ENCODE peak calls at places on chromosome 19, in six cellular contexts. One of them, this sample, is unnamed.

GRCh38 chr19:32875428-32875827 is 5.9 kb upstream of the SLC7A9 start:
- DNase-seq in uterus: no peak
- DNase-seq in AG04449: no peak
- DNase-seq in foreskin fibroblast: no peak
- DNase-seq in brain microvascular endothelial cell: no peak
- DNase-seq in stomach: no peak
- DNase-seq in this sample: peak

GRCh38 chr19:20513179-20513934 is 52.2 kb downstream of the ZNF737 start:
- DNase-seq in uterus: no peak
- DNase-seq in AG04449: no peak
- DNase-seq in foreskin fibroblast: no peak
- DNase-seq in brain microvascular endothelial cell: no peak
- DNase-seq in stomach: no peak
- DNase-seq in this sample: no peak

GRCh38 chr19:46862974-46863632 is 2.3 kb downstream of the ARHGAP35 start:
- DNase-seq in uterus: peak
- DNase-seq in AG04449: no peak
- DNase-seq in foreskin fibroblast: peak
- DNase-seq in brain microvascular endothelial cell: no peak
- DNase-seq in stomach: no peak
- DNase-seq in this sample: no peak

GRCh38 chr19:38394488-38394887 is 6.0 kb downstream of the SPRED3 start:
- DNase-seq in uterus: no peak
- DNase-seq in AG04449: no peak
- DNase-seq in foreskin fibroblast: peak
- DNase-seq in brain microvascular endothelial cell: peak
- DNase-seq in stomach: no peak
- DNase-seq in this sample: no peak

GRCh38 chr19:1106841-1107654 is 3.3 kb downstream of the GPX4 start:
- DNase-seq in uterus: no peak
- DNase-seq in AG04449: no peak
- DNase-seq in foreskin fibroblast: peak
- DNase-seq in brain microvascular endothelial cell: no peak
- DNase-seq in stomach: peak
- DNase-seq in this sample: no peak

GRCh38 chr19:898663-899062 is 5.4 kb downstream of the RNU6-9 start:
- DNase-seq in uterus: no peak
- DNase-seq in AG04449: no peak
- DNase-seq in foreskin fibroblast: no peak
- DNase-seq in brain microvascular endothelial cell: no peak
- DNase-seq in stomach: no peak
- DNase-seq in this sample: no peak

GRCh38 chr19:44758596-44758995 is 10.1 kb downstream of the BCL3 start:
- DNase-seq in uterus: peak
- DNase-seq in AG04449: no peak
- DNase-seq in foreskin fibroblast: no peak
- DNase-seq in brain microvascular endothelial cell: no peak
- DNase-seq in stomach: no peak
- DNase-seq in this sample: no peak

GRCh38 chr19:40231544-40232424 is 5.3 kb upstream of the CCNP start:
- DNase-seq in uterus: no peak
- DNase-seq in AG04449: no peak
- DNase-seq in foreskin fibroblast: peak
- DNase-seq in brain microvascular endothelial cell: no peak
- DNase-seq in stomach: no peak
- DNase-seq in this sample: no peak

GRCh38 chr19:51644636-51645271 is 1.9 kb downstream of the SIGLEC14 start:
- DNase-seq in uterus: no peak
- DNase-seq in AG04449: no peak
- DNase-seq in foreskin fibroblast: no peak
- DNase-seq in brain microvascular endothelial cell: no peak
- DNase-seq in stomach: no peak
- DNase-seq in this sample: no peak

GRCh38 chr19:46350029-46350757 is 3.3 kb downstream of the PPP5C start:
- DNase-seq in uterus: no peak
- DNase-seq in AG04449: no peak
- DNase-seq in foreskin fibroblast: no peak
- DNase-seq in brain microvascular endothelial cell: no peak
- DNase-seq in stomach: no peak
- DNase-seq in this sample: no peak

GRCh38 chr19:33311326-33311682 is 9.0 kb upstream of the CEBPA start:
- DNase-seq in uterus: no peak
- DNase-seq in AG04449: no peak
- DNase-seq in foreskin fibroblast: no peak
- DNase-seq in brain microvascular endothelial cell: no peak
- DNase-seq in stomach: peak
- DNase-seq in this sample: no peak

GRCh38 chr19:44747739-44748425 is 626 bp upstream of the BCL3 start:
- DNase-seq in uterus: peak
- DNase-seq in AG04449: no peak
- DNase-seq in foreskin fibroblast: peak
- DNase-seq in brain microvascular endothelial cell: no peak
- DNase-seq in stomach: peak
- DNase-seq in this sample: peak

GRCh38 chr19:38877781-38878574 is at the start of gene RINL:
- DNase-seq in uterus: no peak
- DNase-seq in AG04449: no peak
- DNase-seq in foreskin fibroblast: no peak
- DNase-seq in brain microvascular endothelial cell: no peak
- DNase-seq in stomach: peak
- DNase-seq in this sample: no peak

GRCh38 chr19:42606660-42607351 is 12.1 kb upstream of the CEACAM8 start:
- DNase-seq in uterus: no peak
- DNase-seq in AG04449: no peak
- DNase-seq in foreskin fibroblast: peak
- DNase-seq in brain microvascular endothelial cell: no peak
- DNase-seq in stomach: peak
- DNase-seq in this sample: no peak

GRCh38 chr19:12801466-12802266 is at the start of the genes PRDX2 and THSD8:
- DNase-seq in uterus: peak
- DNase-seq in AG04449: no peak
- DNase-seq in foreskin fibroblast: peak
- DNase-seq in brain microvascular endothelial cell: no peak
- DNase-seq in stomach: peak
- DNase-seq in this sample: peak

GRCh38 chr19:45170146-45171106 is 7.6 kb downstream of the TRAPPC6A start:
- DNase-seq in uterus: no peak
- DNase-seq in AG04449: no peak
- DNase-seq in foreskin fibroblast: no peak
- DNase-seq in brain microvascular endothelial cell: no peak
- DNase-seq in stomach: no peak
- DNase-seq in this sample: no peak

GRCh38 chr19:58581227-58582141 is 8.3 kb upstream of the MZF1 start:
- DNase-seq in uterus: peak
- DNase-seq in AG04449: no peak
- DNase-seq in foreskin fibroblast: peak
- DNase-seq in brain microvascular endothelial cell: peak
- DNase-seq in stomach: peak
- DNase-seq in this sample: peak

GRCh38 chr19:45400192-45400591 is 4.7 kb downstream of the PPP1R13L start:
- DNase-seq in uterus: no peak
- DNase-seq in AG04449: no peak
- DNase-seq in foreskin fibroblast: no peak
- DNase-seq in brain microvascular endothelial cell: no peak
- DNase-seq in stomach: no peak
- DNase-seq in this sample: no peak

GRCh38 chr19:39409886-39410619 is 2.4 kb upstream of the PLEKHG2 start:
- DNase-seq in uterus: peak
- DNase-seq in AG04449: no peak
- DNase-seq in foreskin fibroblast: peak
- DNase-seq in brain microvascular endothelial cell: peak
- DNase-seq in stomach: peak
- DNase-seq in this sample: peak

GRCh38 chr19:45852941-45853340 is 10.0 kb downstream of the SYMPK start:
- DNase-seq in uterus: no peak
- DNase-seq in AG04449: no peak
- DNase-seq in foreskin fibroblast: no peak
- DNase-seq in brain microvascular endothelial cell: no peak
- DNase-seq in stomach: no peak
- DNase-seq in this sample: no peak

GRCh38 chr19:13156968-13157882 is 7.0 kb downstream of the IER2 start:
- DNase-seq in uterus: no peak
- DNase-seq in AG04449: no peak
- DNase-seq in foreskin fibroblast: peak
- DNase-seq in brain microvascular endothelial cell: no peak
- DNase-seq in stomach: no peak
- DNase-seq in this sample: no peak

GRCh38 chr19:50358483-50359431 is 6.7 kb downstream of the NAPSA start:
- DNase-seq in uterus: peak
- DNase-seq in AG04449: no peak
- DNase-seq in foreskin fibroblast: peak
- DNase-seq in brain microvascular endothelial cell: no peak
- DNase-seq in stomach: peak
- DNase-seq in this sample: no peak

GRCh38 chr19:44643605-44644390 is at the start of gene PVR:
- DNase-seq in uterus: peak
- DNase-seq in AG04449: no peak
- DNase-seq in foreskin fibroblast: peak
- DNase-seq in brain microvascular endothelial cell: peak
- DNase-seq in stomach: peak
- DNase-seq in this sample: peak

GRCh38 chr19:7238091-7238490 is 56.1 kb downstream of the INSR start:
- DNase-seq in uterus: no peak
- DNase-seq in AG04449: no peak
- DNase-seq in foreskin fibroblast: no peak
- DNase-seq in brain microvascular endothelial cell: no peak
- DNase-seq in stomach: no peak
- DNase-seq in this sample: no peak

GRCh38 chr19:33186431-33186830 is 7.7 kb upstream of the LRP3 start:
- DNase-seq in uterus: no peak
- DNase-seq in AG04449: no peak
- DNase-seq in foreskin fibroblast: no peak
- DNase-seq in brain microvascular endothelial cell: no peak
- DNase-seq in stomach: no peak
- DNase-seq in this sample: no peak

GRCh38 chr19:50325310-50326100 is 3.7 kb downstream of the KCNC3 start:
- DNase-seq in uterus: no peak
- DNase-seq in AG04449: no peak
- DNase-seq in foreskin fibroblast: peak
- DNase-seq in brain microvascular endothelial cell: peak
- DNase-seq in stomach: peak
- DNase-seq in this sample: no peak

GRCh38 chr19:36093146-36093662 is 17.7 kb upstream of the OVOL3 start:
- DNase-seq in uterus: no peak
- DNase-seq in AG04449: no peak
- DNase-seq in foreskin fibroblast: no peak
- DNase-seq in brain microvascular endothelial cell: no peak
- DNase-seq in stomach: no peak
- DNase-seq in this sample: no peak

GRCh38 chr19:2652504-2653099 is 49.9 kb downstream of the GNG7 start:
- DNase-seq in uterus: no peak
- DNase-seq in AG04449: no peak
- DNase-seq in foreskin fibroblast: no peak
- DNase-seq in brain microvascular endothelial cell: no peak
- DNase-seq in stomach: no peak
- DNase-seq in this sample: no peak

GRCh38 chr19:51082641-51083040 is at the start of gene KLK14:
- DNase-seq in uterus: no peak
- DNase-seq in AG04449: no peak
- DNase-seq in foreskin fibroblast: no peak
- DNase-seq in brain microvascular endothelial cell: no peak
- DNase-seq in stomach: no peak
- DNase-seq in this sample: no peak

GRCh38 chr19:28296506-28296905 is 916.4 kb downstream of the UQCRFS1 start:
- DNase-seq in uterus: no peak
- DNase-seq in AG04449: no peak
- DNase-seq in foreskin fibroblast: peak
- DNase-seq in brain microvascular endothelial cell: no peak
- DNase-seq in stomach: no peak
- DNase-seq in this sample: no peak

GRCh38 chr19:48290341-48290922 is 20.6 kb downstream of the ZNF114 start:
- DNase-seq in uterus: peak
- DNase-seq in AG04449: no peak
- DNase-seq in foreskin fibroblast: peak
- DNase-seq in brain microvascular endothelial cell: peak
- DNase-seq in stomach: no peak
- DNase-seq in this sample: no peak
- TF ChIP-seq CTCF in uterus: no peak
- TF ChIP-seq CTCF in AG04449: peak
- TF ChIP-seq CTCF in foreskin fibroblast: peak
- TF ChIP-seq CTCF in brain microvascular endothelial cell: peak
- TF ChIP-seq CTCF in stomach: no peak
- TF ChIP-seq CTCF in this sample: peak

DNA sequence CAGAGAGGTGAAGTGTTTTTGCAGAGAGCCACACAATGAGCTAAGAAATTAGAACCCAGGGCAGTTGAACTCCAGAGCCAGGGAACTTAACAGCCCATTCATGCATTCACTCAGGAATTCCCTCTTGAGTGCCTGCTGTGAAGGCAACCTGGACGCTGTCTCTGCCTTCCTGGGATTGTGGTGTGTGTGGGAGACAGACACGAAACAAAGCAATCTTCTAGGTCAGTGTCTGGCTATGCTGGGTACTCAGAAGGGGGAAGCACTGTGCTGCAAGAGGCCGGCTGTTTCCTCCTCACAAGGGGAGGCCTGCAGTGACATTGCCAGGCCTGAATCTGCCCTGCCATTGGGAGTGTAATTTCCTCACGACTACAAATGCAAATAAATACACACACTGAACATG is 9.7 kb downstream of the BCKDHA start:
- DNase-seq in uterus: no peak
- DNase-seq in AG04449: no peak
- DNase-seq in foreskin fibroblast: no peak
- DNase-seq in brain microvascular endothelial cell: no peak
- DNase-seq in stomach: no peak
- DNase-seq in this sample: no peak
- TF ChIP-seq CTCF in uterus: no peak
- TF ChIP-seq CTCF in AG04449: no peak
- TF ChIP-seq CTCF in foreskin fibroblast: no peak
- TF ChIP-seq CTCF in brain microvascular endothelial cell: no peak
- TF ChIP-seq CTCF in stomach: no peak
- TF ChIP-seq CTCF in this sample: no peak

DNA sequence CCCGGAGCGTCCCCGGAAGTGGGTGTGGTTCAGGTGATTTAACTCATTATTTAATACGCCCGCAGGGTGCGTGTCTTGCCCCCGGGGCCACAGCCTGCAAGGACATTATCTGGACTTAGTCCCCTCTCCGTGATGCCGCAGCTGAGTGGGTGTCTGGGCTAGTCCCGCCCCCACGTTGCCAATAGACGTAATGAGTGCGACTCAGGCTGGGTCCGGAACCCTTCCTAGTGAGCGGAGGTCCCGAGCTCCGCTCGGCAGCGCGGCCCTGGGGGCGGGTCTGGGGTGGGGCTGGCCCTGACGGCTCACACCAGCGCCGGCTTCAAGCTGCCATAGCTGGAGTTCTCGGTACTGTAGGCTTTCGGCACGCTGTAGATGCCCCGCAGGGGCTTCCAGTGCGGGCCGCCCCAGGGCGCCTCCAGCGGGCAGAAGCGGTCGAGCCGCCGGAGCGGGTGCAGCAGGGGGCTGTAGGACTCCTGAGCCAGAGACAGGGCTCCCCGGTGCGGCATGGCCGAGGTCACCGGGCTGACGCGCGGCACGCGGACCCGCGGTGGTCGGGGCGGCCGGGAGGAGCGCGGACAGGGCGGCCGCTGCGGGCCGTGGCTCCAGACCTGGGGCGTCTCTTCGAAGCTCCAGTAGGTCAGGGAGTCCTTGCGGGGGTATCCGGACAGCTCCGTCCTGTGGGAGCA is 918 bp upstream of the LHB start:
- DNase-seq in uterus: no peak
- DNase-seq in AG04449: no peak
- DNase-seq in foreskin fibroblast: peak
- DNase-seq in brain microvascular endothelial cell: peak
- DNase-seq in stomach: peak
- DNase-seq in this sample: peak
- TF ChIP-seq CTCF in uterus: peak
- TF ChIP-seq CTCF in AG04449: peak
- TF ChIP-seq CTCF in foreskin fibroblast: peak
- TF ChIP-seq CTCF in brain microvascular endothelial cell: peak
- TF ChIP-seq CTCF in stomach: no peak
- TF ChIP-seq CTCF in this sample: peak

GRCh38 chr19:8609210-8610040 is 1.1 kb downstream of the ADAMTS10 start:
- DNase-seq in uterus: peak
- DNase-seq in AG04449: no peak
- DNase-seq in foreskin fibroblast: peak
- DNase-seq in brain microvascular endothelial cell: peak
- DNase-seq in stomach: peak
- DNase-seq in this sample: peak
- TF ChIP-seq CTCF in uterus: peak
- TF ChIP-seq CTCF in AG04449: peak
- TF ChIP-seq CTCF in foreskin fibroblast: peak
- TF ChIP-seq CTCF in brain microvascular endothelial cell: peak
- TF ChIP-seq CTCF in stomach: no peak
- TF ChIP-seq CTCF in this sample: peak

This sample was measured in osteocyte.